ENCODE peak calls at places on chromosomes 5 and 9, in eight cellular contexts. One of them, this sample, is unnamed.

GRCh38 chr5:66406761-66407289 is 189.4 kb upstream of the MAST4 start:
- DNase-seq in astrocyte of the spinal cord: no peak
- DNase-seq in neural crest cell: no peak
- DNase-seq in psoas muscle: no peak
- DNase-seq in endothelial cell: no peak
- DNase-seq in CD8-positive, alpha-beta T cell: no peak
- DNase-seq in IMR-90: no peak
- DNase-seq in adrenal gland: no peak
- DNase-seq in this sample: no peak

GRCh38 chr9:36842560-36843530 is 191.2 kb downstream of the PAX5 start:
- DNase-seq in astrocyte of the spinal cord: no peak
- DNase-seq in neural crest cell: no peak
- DNase-seq in psoas muscle: no peak
- DNase-seq in endothelial cell: no peak
- DNase-seq in CD8-positive, alpha-beta T cell: no peak
- DNase-seq in IMR-90: no peak
- DNase-seq in adrenal gland: no peak
- DNase-seq in this sample: no peak

GRCh38 chr5:76384189-76384588 is 18.9 kb upstream of the IQGAP2 start:
- DNase-seq in astrocyte of the spinal cord: no peak
- DNase-seq in neural crest cell: no peak
- DNase-seq in psoas muscle: no peak
- DNase-seq in endothelial cell: no peak
- DNase-seq in CD8-positive, alpha-beta T cell: no peak
- DNase-seq in IMR-90: no peak
- DNase-seq in adrenal gland: no peak
- DNase-seq in this sample: no peak

GRCh38 chr9:10903969-10904368 is 291.2 kb upstream of the PTPRD start:
- DNase-seq in astrocyte of the spinal cord: no peak
- DNase-seq in neural crest cell: no peak
- DNase-seq in psoas muscle: no peak
- DNase-seq in endothelial cell: no peak
- DNase-seq in CD8-positive, alpha-beta T cell: no peak
- DNase-seq in IMR-90: no peak
- DNase-seq in adrenal gland: no peak
- DNase-seq in this sample: no peak

GRCh38 chr9:38651400-38652042 is 31.1 kb upstream of the ANKRD18A start:
- DNase-seq in astrocyte of the spinal cord: no peak
- DNase-seq in neural crest cell: no peak
- DNase-seq in psoas muscle: no peak
- DNase-seq in endothelial cell: no peak
- DNase-seq in CD8-positive, alpha-beta T cell: no peak
- DNase-seq in IMR-90: no peak
- DNase-seq in adrenal gland: no peak
- DNase-seq in this sample: peak

GRCh38 chr9:37944671-37945481 is 40.9 kb upstream of the SLC25A51 start:
- DNase-seq in astrocyte of the spinal cord: peak
- DNase-seq in neural crest cell: no peak
- DNase-seq in psoas muscle: peak
- DNase-seq in endothelial cell: no peak
- DNase-seq in CD8-positive, alpha-beta T cell: no peak
- DNase-seq in IMR-90: peak
- DNase-seq in adrenal gland: no peak
- DNase-seq in this sample: no peak

GRCh38 chr9:33751536-33752129 is 43.7 kb upstream of the PRSS3 start:
- DNase-seq in astrocyte of the spinal cord: no peak
- DNase-seq in neural crest cell: no peak
- DNase-seq in psoas muscle: no peak
- DNase-seq in endothelial cell: no peak
- DNase-seq in CD8-positive, alpha-beta T cell: no peak
- DNase-seq in IMR-90: no peak
- DNase-seq in adrenal gland: no peak
- DNase-seq in this sample: no peak

GRCh38 chr9:110340306-110340705 is 2.6 kb upstream of the TXNDC8 start:
- DNase-seq in astrocyte of the spinal cord: no peak
- DNase-seq in neural crest cell: no peak
- DNase-seq in psoas muscle: no peak
- DNase-seq in endothelial cell: peak
- DNase-seq in CD8-positive, alpha-beta T cell: no peak
- DNase-seq in IMR-90: no peak
- DNase-seq in adrenal gland: no peak
- DNase-seq in this sample: no peak

GRCh38 chr5:102843997-102844396 is 88.9 kb downstream of the PAM start:
- DNase-seq in astrocyte of the spinal cord: no peak
- DNase-seq in neural crest cell: no peak
- DNase-seq in psoas muscle: no peak
- DNase-seq in endothelial cell: no peak
- DNase-seq in CD8-positive, alpha-beta T cell: no peak
- DNase-seq in IMR-90: peak
- DNase-seq in adrenal gland: no peak
- DNase-seq in this sample: no peak

GRCh38 chr5:6202615-6203365 is 175.6 kb downstream of the MED10 start:
- DNase-seq in astrocyte of the spinal cord: no peak
- DNase-seq in neural crest cell: peak
- DNase-seq in psoas muscle: no peak
- DNase-seq in endothelial cell: peak
- DNase-seq in CD8-positive, alpha-beta T cell: no peak
- DNase-seq in IMR-90: no peak
- DNase-seq in adrenal gland: peak
- DNase-seq in this sample: no peak

DNA sequence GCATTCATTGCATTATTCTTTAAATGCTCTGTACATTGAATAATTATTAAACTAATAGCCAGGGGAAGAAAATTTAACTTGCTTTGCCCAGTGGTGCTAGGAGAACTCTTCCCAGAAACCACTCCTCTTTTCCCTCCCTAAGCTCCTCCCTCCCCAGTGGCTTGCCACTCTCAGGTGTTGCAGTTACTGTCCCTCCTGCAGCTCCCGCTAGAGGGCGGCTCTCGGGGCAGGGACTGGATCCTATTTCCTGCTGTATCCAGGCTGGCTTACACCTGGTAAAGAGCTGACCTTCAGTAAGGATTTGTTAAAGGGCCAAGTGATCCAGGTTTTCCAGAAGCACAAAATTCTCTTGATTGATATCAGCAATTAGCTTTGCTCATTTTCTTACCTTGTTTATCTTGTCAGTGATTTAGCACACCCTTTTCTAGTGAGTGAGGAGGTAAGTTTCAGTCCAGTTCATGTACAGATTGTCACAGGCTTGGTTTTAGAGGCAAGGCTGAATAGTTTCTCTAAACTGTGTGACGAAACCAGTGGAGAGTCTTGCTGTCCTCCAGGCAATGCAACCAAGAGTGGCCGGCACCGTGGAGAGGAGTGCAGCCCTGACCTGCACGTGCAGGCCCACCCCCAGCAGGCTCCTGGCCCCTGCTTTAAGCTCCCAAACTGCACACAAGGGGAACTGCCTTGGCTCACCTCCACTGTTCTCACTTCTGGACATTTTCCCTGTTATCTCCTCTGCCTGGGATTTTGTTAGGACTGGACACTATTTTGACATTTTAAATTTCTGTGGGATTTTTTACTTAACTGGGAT is 423.8 kb downstream of the SPOCK1 start:
- DNase-seq in astrocyte of the spinal cord: no peak
- DNase-seq in neural crest cell: peak
- DNase-seq in psoas muscle: no peak
- DNase-seq in endothelial cell: peak
- DNase-seq in CD8-positive, alpha-beta T cell: no peak
- DNase-seq in IMR-90: peak
- DNase-seq in adrenal gland: peak
- DNase-seq in this sample: peak
- TF ChIP-seq CTCF in astrocyte of the spinal cord: peak
- TF ChIP-seq CTCF in neural crest cell: peak
- TF ChIP-seq CTCF in psoas muscle: peak
- TF ChIP-seq CTCF in endothelial cell: peak
- TF ChIP-seq CTCF in CD8-positive, alpha-beta T cell: no peak
- TF ChIP-seq CTCF in IMR-90: peak
- TF ChIP-seq CTCF in adrenal gland: peak
- TF ChIP-seq CTCF in this sample: peak

GRCh38 chr9:123089790-123090189 is 56.3 kb downstream of the GPR21 start:
- DNase-seq in astrocyte of the spinal cord: no peak
- DNase-seq in neural crest cell: no peak
- DNase-seq in psoas muscle: no peak
- DNase-seq in endothelial cell: no peak
- DNase-seq in CD8-positive, alpha-beta T cell: no peak
- DNase-seq in IMR-90: no peak
- DNase-seq in adrenal gland: no peak
- DNase-seq in this sample: no peak

GRCh38 chr9:123090198-123090896 is 56.9 kb downstream of the GPR21 start:
- DNase-seq in astrocyte of the spinal cord: no peak
- DNase-seq in neural crest cell: no peak
- DNase-seq in psoas muscle: no peak
- DNase-seq in endothelial cell: no peak
- DNase-seq in CD8-positive, alpha-beta T cell: no peak
- DNase-seq in IMR-90: peak
- DNase-seq in adrenal gland: no peak
- DNase-seq in this sample: no peak

GRCh38 chr9:123093141-123093540 is 59.7 kb downstream of the GPR21 start:
- DNase-seq in astrocyte of the spinal cord: no peak
- DNase-seq in neural crest cell: no peak
- DNase-seq in psoas muscle: no peak
- DNase-seq in endothelial cell: no peak
- DNase-seq in CD8-positive, alpha-beta T cell: no peak
- DNase-seq in IMR-90: no peak
- DNase-seq in adrenal gland: no peak
- DNase-seq in this sample: no peak

GRCh38 chr9:123090956-123091355 is 57.5 kb downstream of the GPR21 start:
- DNase-seq in astrocyte of the spinal cord: no peak
- DNase-seq in neural crest cell: no peak
- DNase-seq in psoas muscle: no peak
- DNase-seq in endothelial cell: no peak
- DNase-seq in CD8-positive, alpha-beta T cell: no peak
- DNase-seq in IMR-90: no peak
- DNase-seq in adrenal gland: no peak
- DNase-seq in this sample: no peak

GRCh38 chr9:123091459-123091858 is 58.0 kb downstream of the GPR21 start:
- DNase-seq in astrocyte of the spinal cord: no peak
- DNase-seq in neural crest cell: no peak
- DNase-seq in psoas muscle: no peak
- DNase-seq in endothelial cell: no peak
- DNase-seq in CD8-positive, alpha-beta T cell: no peak
- DNase-seq in IMR-90: no peak
- DNase-seq in adrenal gland: no peak
- DNase-seq in this sample: no peak
- TF ChIP-seq CTCF in astrocyte of the spinal cord: peak
- TF ChIP-seq CTCF in neural crest cell: no peak
- TF ChIP-seq CTCF in psoas muscle: no peak
- TF ChIP-seq CTCF in endothelial cell: no peak
- TF ChIP-seq CTCF in CD8-positive, alpha-beta T cell: no peak
- TF ChIP-seq CTCF in IMR-90: peak
- TF ChIP-seq CTCF in adrenal gland: no peak
- TF ChIP-seq CTCF in this sample: no peak

GRCh38 chr5:5061836-5062235 is 78.3 kb upstream of the ADAMTS16 start:
- DNase-seq in astrocyte of the spinal cord: no peak
- DNase-seq in neural crest cell: no peak
- DNase-seq in psoas muscle: no peak
- DNase-seq in endothelial cell: no peak
- DNase-seq in CD8-positive, alpha-beta T cell: no peak
- DNase-seq in IMR-90: no peak
- DNase-seq in adrenal gland: no peak
- DNase-seq in this sample: no peak

GRCh38 chr5:5065472-5065871 is 74.7 kb upstream of the ADAMTS16 start:
- DNase-seq in astrocyte of the spinal cord: no peak
- DNase-seq in neural crest cell: no peak
- DNase-seq in psoas muscle: no peak
- DNase-seq in endothelial cell: no peak
- DNase-seq in CD8-positive, alpha-beta T cell: no peak
- DNase-seq in IMR-90: no peak
- DNase-seq in adrenal gland: no peak
- DNase-seq in this sample: no peak

GRCh38 chr5:5066276-5067186 is 73.6 kb upstream of the ADAMTS16 start:
- DNase-seq in astrocyte of the spinal cord: peak
- DNase-seq in neural crest cell: no peak
- DNase-seq in psoas muscle: no peak
- DNase-seq in endothelial cell: no peak
- DNase-seq in CD8-positive, alpha-beta T cell: no peak
- DNase-seq in IMR-90: no peak
- DNase-seq in adrenal gland: no peak
- DNase-seq in this sample: no peak

GRCh38 chr5:5062903-5063302 is 77.2 kb upstream of the ADAMTS16 start:
- DNase-seq in astrocyte of the spinal cord: no peak
- DNase-seq in neural crest cell: no peak
- DNase-seq in psoas muscle: no peak
- DNase-seq in endothelial cell: no peak
- DNase-seq in CD8-positive, alpha-beta T cell: no peak
- DNase-seq in IMR-90: no peak
- DNase-seq in adrenal gland: no peak
- DNase-seq in this sample: no peak

DNA sequence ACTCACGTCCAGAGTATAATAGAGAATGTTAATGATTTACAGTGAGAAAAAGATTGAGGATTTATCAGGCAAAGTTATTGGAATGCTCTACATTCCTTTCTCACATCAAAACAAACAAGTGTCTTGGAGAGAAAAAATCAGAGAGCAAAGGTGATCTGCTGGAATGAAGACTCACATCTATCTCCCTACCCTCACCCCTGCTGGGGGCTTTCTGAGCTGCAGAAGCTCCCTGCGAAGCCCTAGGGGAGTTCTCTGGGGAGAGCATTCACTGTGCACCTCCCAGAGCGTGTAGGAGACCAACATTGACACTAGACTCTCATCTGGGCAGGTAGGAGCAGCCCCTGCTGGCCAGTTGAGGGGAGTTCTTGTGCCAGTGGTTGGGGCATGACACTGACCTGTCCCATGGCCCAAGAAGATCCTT is 76.6 kb upstream of the ADAMTS16 start:
- DNase-seq in astrocyte of the spinal cord: no peak
- DNase-seq in neural crest cell: no peak
- DNase-seq in psoas muscle: no peak
- DNase-seq in endothelial cell: no peak
- DNase-seq in CD8-positive, alpha-beta T cell: no peak
- DNase-seq in IMR-90: no peak
- DNase-seq in adrenal gland: no peak
- DNase-seq in this sample: no peak
- TF ChIP-seq CTCF in astrocyte of the spinal cord: no peak
- TF ChIP-seq CTCF in neural crest cell: peak
- TF ChIP-seq CTCF in psoas muscle: no peak
- TF ChIP-seq CTCF in endothelial cell: no peak
- TF ChIP-seq CTCF in CD8-positive, alpha-beta T cell: no peak
- TF ChIP-seq CTCF in IMR-90: no peak
- TF ChIP-seq CTCF in adrenal gland: no peak
- TF ChIP-seq CTCF in this sample: peak

DNA sequence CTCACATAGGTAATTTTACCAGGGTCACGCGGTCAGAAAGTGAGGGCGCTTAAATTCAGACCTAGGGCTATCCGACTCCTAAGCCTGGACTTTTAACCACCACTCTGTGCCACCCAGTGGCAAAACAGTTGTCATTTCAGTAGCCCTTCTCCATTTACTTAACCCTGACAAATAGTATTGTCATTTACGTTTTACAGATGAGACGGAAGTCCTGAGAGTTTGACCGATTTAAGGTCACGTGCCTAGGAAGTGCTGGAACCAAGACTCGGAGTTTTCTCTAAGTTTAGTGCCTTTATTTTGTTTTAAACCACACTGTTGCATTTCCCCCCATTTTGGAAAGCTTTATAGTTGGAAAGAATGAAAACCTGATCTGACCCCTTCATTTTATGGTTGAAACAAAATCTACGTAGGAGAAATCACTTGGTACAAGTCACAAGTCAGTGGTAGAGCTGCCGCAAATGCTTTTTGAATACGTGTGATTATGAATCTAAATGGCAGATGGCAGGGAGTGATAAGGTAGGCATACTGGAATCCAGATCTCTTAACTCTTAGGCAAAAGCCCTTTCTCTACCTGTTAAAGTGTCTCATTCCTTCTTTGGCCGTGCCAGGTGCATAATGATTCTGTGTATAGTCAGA is 701 bp downstream of the MRRF start:
- DNase-seq in astrocyte of the spinal cord: peak
- DNase-seq in neural crest cell: no peak
- DNase-seq in psoas muscle: no peak
- DNase-seq in endothelial cell: no peak
- DNase-seq in CD8-positive, alpha-beta T cell: peak
- DNase-seq in IMR-90: peak
- DNase-seq in adrenal gland: no peak
- DNase-seq in this sample: peak
- TF ChIP-seq CTCF in astrocyte of the spinal cord: no peak
- TF ChIP-seq CTCF in neural crest cell: no peak
- TF ChIP-seq CTCF in psoas muscle: peak
- TF ChIP-seq CTCF in endothelial cell: no peak
- TF ChIP-seq CTCF in CD8-positive, alpha-beta T cell: no peak
- TF ChIP-seq CTCF in IMR-90: no peak
- TF ChIP-seq CTCF in adrenal gland: no peak
- TF ChIP-seq CTCF in this sample: no peak